ENCODE peak calls at places on chromosomes 13 and 19, in eight cellular contexts. A, N, Q, G, W, Z, L and E are unnamed samples.

GRCh38 chr19:50555447-50556235 is 12.6 kb downstream of the LRRC4B start:
- DNase-seq in A (no peak), N (peak; percentile 74), Q (no peak), G (no peak), W (no peak), Z (no peak), L (no peak), E (no peak)

GRCh38 chr13:51782026-51782710 is 21.8 kb downstream of the DHRS12 start:
- DNase-seq in A (peak; percentile 45), N (no peak), Q (peak; percentile 66), G (no peak), W (no peak), Z (no peak), L (no peak), E (no peak)

GRCh38 chr19:52942371-52943133 is 19.3 kb upstream of the ZNF888 start:
- DNase-seq in A (peak; percentile 94), N (peak; percentile 94), Q (peak; percentile 98), G (peak; percentile 97), W (peak; percentile 94), Z (peak; percentile 93), L (peak; percentile 74), E (peak; percentile 96)

GRCh38 chr19:42508892-42509444 is 19.3 kb downstream of the CEACAM1 start:
- DNase-seq in A (no peak), N (no peak), Q (no peak), G (no peak), W (no peak), Z (no peak), L (no peak), E (no peak)

GRCh38 chr13:24997367-24997967 is 98.5 kb upstream of the PABPC3 start:
- DNase-seq in A (no peak), N (no peak), Q (no peak), G (peak; percentile 18), W (peak; percentile 15), Z (no peak), L (peak; percentile 10), E (no peak)

GRCh38 chr13:38542601-38543000 is 144.3 kb upstream of the FREM2 start:
- DNase-seq in A (no peak), N (no peak), Q (no peak), G (no peak), W (no peak), Z (no peak), L (peak; percentile 36), E (no peak)

GRCh38 chr13:112260108-112261055 is 115.8 kb upstream of the SPACA7 start:
- DNase-seq in A (peak; percentile 33), N (no peak), Q (peak; percentile 24), G (no peak), W (no peak), Z (no peak), L (no peak), E (no peak)

GRCh38 chr13:98476538-98476966 is 100.4 kb downstream of the STK24 start:
- DNase-seq in A (peak; percentile 76), N (peak; percentile 77), Q (peak; percentile 93), G (peak; percentile 76), W (peak; percentile 82), Z (peak; percentile 88), L (peak; percentile 67), E (no peak)

GRCh38 chr19:21569497-21569870 is 64.1 kb downstream of the ZNF429 start:
- DNase-seq in A (no peak), N (no peak), Q (peak; percentile 62), G (no peak), W (peak; percentile 34), Z (peak; percentile 50), L (no peak), E (no peak)

GRCh38 chr19:5742051-5742450 is 21.6 kb downstream of the CATSPERD start:
- DNase-seq in A (no peak), N (no peak), Q (no peak), G (no peak), W (no peak), Z (no peak), L (no peak), E (no peak)

GRCh38 chr13:107642841-107643240 is 572.5 kb downstream of the LIG4 start:
- DNase-seq in A (no peak), N (no peak), Q (no peak), G (no peak), W (no peak), Z (no peak), L (no peak), E (no peak)

GRCh38 chr13:94595006-94595942 is 678 bp downstream of the TGDS start:
- DNase-seq in A (peak; percentile 55), N (peak; percentile 45), Q (peak; percentile 61), G (peak; percentile 37), W (peak; percentile 18), Z (peak; percentile 2), L (peak; percentile 26), E (no peak)

GRCh38 chr19:34999498-35000337 is at the start of gene GRAMD1A:
- DNase-seq in A (peak; percentile 92), N (peak; percentile 86), Q (peak; percentile 92), G (peak; percentile 69), W (peak; percentile 70), Z (peak; percentile 57), L (peak; percentile 92), E (peak; percentile 93)

GRCh38 chr19:35037716-35038622 is 3.6 kb upstream of the HPN start:
- DNase-seq in A (peak; percentile 84), N (no peak), Q (no peak), G (no peak), W (no peak), Z (no peak), L (no peak), E (no peak)

GRCh38 chr13:27665333-27665732 is 43.6 kb downstream of the POLR1D start:
- DNase-seq in A (no peak), N (no peak), Q (no peak), G (no peak), W (no peak), Z (no peak), L (peak; percentile 8), E (no peak)

GRCh38 chr13:36857273-36857672 is 38.3 kb downstream of the RFXAP start:
- DNase-seq in A (no peak), N (no peak), Q (no peak), G (no peak), W (no peak), Z (no peak), L (no peak), E (no peak)

GRCh38 chr19:29620931-29621351 is 14.9 kb downstream of the POP4 start:
- DNase-seq in A (peak; percentile 30), N (no peak), Q (no peak), G (no peak), W (peak; percentile 48), Z (no peak), L (no peak), E (no peak)

GRCh38 chr19:2984196-2984490 is 6.8 kb downstream of the TLE6 start:
- DNase-seq in A (no peak), N (no peak), Q (no peak), G (no peak), W (no peak), Z (no peak), L (no peak), E (no peak)

GRCh38 chr13:79560954-79561353 is 80.0 kb downstream of the NDFIP2 start:
- DNase-seq in A (no peak), N (no peak), Q (no peak), G (no peak), W (no peak), Z (no peak), L (peak; percentile 8), E (no peak)

GRCh38 chr19:13579388-13580060 is 73.2 kb upstream of the CACNA1A start:
- DNase-seq in A (no peak), N (no peak), Q (no peak), G (no peak), W (no peak), Z (no peak), L (no peak), E (no peak)

GRCh38 chr13:44768233-44768632 is 192.1 kb upstream of the TSC22D1 start:
- DNase-seq in A (no peak), N (no peak), Q (no peak), G (no peak), W (peak; percentile 9), Z (no peak), L (no peak), E (no peak)

GRCh38 chr19:1153891-1154730 is 20.0 kb downstream of the SBNO2 start:
- DNase-seq in A (peak; percentile 61), N (no peak), Q (no peak), G (no peak), W (no peak), Z (no peak), L (no peak), E (no peak)

GRCh38 chr19:1156305-1156801 is 17.7 kb downstream of the SBNO2 start:
- DNase-seq in A (peak; percentile 68), N (no peak), Q (no peak), G (no peak), W (no peak), Z (no peak), L (no peak), E (no peak)

GRCh38 chr19:1154731-1155351 is 19.2 kb downstream of the SBNO2 start:
- DNase-seq in A (peak; percentile 96), N (no peak), Q (peak; percentile 90), G (no peak), W (no peak), Z (no peak), L (peak; percentile 80), E (peak; percentile 95)

GRCh38 chr19:1156830-1157615 is 17.0 kb downstream of the SBNO2 start:
- DNase-seq in A (peak; percentile 63), N (no peak), Q (no peak), G (no peak), W (no peak), Z (no peak), L (no peak), E (no peak)

GRCh38 chr19:1155352-1156304 is 18.4 kb downstream of the SBNO2 start:
- DNase-seq in A (no peak), N (no peak), Q (no peak), G (no peak), W (no peak), Z (no peak), L (no peak), E (no peak)
- H3K27ac ChIP-seq in A (peak overlapping the region; percentile 85), N (no peak overlapping the region), Q (peak overlapping the region; percentile 81), G (no peak overlapping the region), W (no peak overlapping the region), Z (no peak overlapping the region), L (peak overlapping the region; percentile 98), E (peak overlapping the region; percentile 95)

GRCh38 chr19:53982056-53982455 is 9.4 kb upstream of the CACNG6 start:
- DNase-seq in A (no peak), N (peak; percentile 60), Q (no peak), G (no peak), W (no peak), Z (no peak), L (no peak), E (no peak)
- H3K27ac ChIP-seq in A (peak overlapping the region; percentile 27), N (no peak overlapping the region), Q (no peak overlapping the region), G (no peak overlapping the region), W (no peak overlapping the region), Z (no peak overlapping the region), L (peak overlapping the region; percentile 96), E (no peak overlapping the region)

GRCh38 chr19:16091546-16092475 is 15.5 kb downstream of the TPM4 start:
- DNase-seq in A (no peak), N (no peak), Q (no peak), G (no peak), W (no peak), Z (no peak), L (no peak), E (no peak)
- H3K27ac ChIP-seq in A (no peak overlapping the region), N (no peak overlapping the region), Q (no peak overlapping the region), G (no peak overlapping the region), W (no peak overlapping the region), Z (no peak overlapping the region), L (peak overlapping the region; percentile 17), E (no peak overlapping the region)

DNA sequence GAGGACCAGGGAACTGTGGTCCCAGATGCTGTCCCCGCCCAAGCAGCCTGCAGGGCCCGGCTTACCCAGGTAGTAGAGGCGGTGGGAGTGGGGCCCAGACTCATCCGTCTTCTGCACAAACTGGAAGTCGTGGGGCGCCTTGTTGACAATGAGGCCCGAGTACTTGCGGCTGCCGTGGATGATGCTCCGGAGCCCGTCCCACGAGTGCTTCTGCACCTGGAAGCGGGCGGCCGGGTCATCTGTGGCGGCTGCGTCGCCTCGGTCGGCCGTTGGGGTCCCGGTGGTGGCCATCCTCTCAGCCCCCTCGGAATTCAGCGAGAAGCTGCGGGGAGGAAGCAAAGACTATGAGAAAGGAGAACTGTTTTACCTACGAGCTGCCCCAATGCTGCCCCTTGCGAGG is 9.6 kb downstream of the DPP9 start:
- DNase-seq in A (no peak), N (no peak), Q (no peak), G (no peak), W (no peak), Z (no peak), L (no peak), E (no peak)
- H3K27ac ChIP-seq in A (peak overlapping the region; percentile 99), N (no peak overlapping the region), Q (peak overlapping the region; percentile 67), G (no peak overlapping the region), W (no peak overlapping the region), Z (no peak overlapping the region), L (peak overlapping the region; percentile 100), E (no peak overlapping the region)